ENCODE peak calls at places on chromosomes 6 and 20, in six cellular contexts. I, U, R, D, A and K are unnamed samples.
A peak's percentile ranks its signal among the peaks of the same experiment; 100 is the strongest.

GRCh38 chr6:142822882-142823578 is 121.9 kb downstream of the HIVEP2 start:
- DNase-seq in I (no peak), U (peak; percentile 34), R (no peak), D (peak; percentile 39), A (no peak), K (no peak)

GRCh38 chr20:62409935-62410741 is 3.1 kb upstream of the CABLES2 start:
- DNase-seq in I (no peak), U (peak; percentile 47), R (peak; percentile 77), D (peak; percentile 60), A (no peak), K (no peak)

GRCh38 chr6:43923376-43924221 is 153.6 kb downstream of the VEGFA start:
- DNase-seq in I (no peak), U (no peak), R (no peak), D (no peak), A (no peak), K (no peak)

GRCh38 chr6:45441811-45442453 is 64.2 kb upstream of the SUPT3H start:
- DNase-seq in I (no peak), U (no peak), R (no peak), D (no peak), A (no peak), K (no peak)

GRCh38 chr20:5192570-5193431 is 66.0 kb downstream of the CDS2 start:
- DNase-seq in I (no peak), U (no peak), R (no peak), D (no peak), A (no peak), K (no peak)

GRCh38 chr6:2196079-2196679 is 49.2 kb downstream of the GMDS start:
- DNase-seq in I (no peak), U (no peak), R (no peak), D (peak; percentile 42), A (peak; percentile 16), K (peak; percentile 43)

GRCh38 chr6:85429346-85429745 is 20.5 kb upstream of the NT5E start:
- DNase-seq in I (no peak), U (no peak), R (no peak), D (no peak), A (no peak), K (no peak)

GRCh38 chr6:147160593-147160992 is 43.6 kb upstream of the STXBP5 start:
- DNase-seq in I (no peak), U (no peak), R (no peak), D (no peak), A (no peak), K (no peak)

GRCh38 chr6:16669227-16669626 is 92.0 kb downstream of the ATXN1 start:
- DNase-seq in I (no peak), U (no peak), R (no peak), D (no peak), A (no peak), K (peak; percentile 31)

GRCh38 chr6:166586424-166587156 is at the start of gene RAMACL:
- DNase-seq in I (no peak), U (no peak), R (no peak), D (no peak), A (no peak), K (no peak)

GRCh38 chr20:51417745-51418529 is 124.6 kb downstream of the NFATC2 start:
- DNase-seq in I (no peak), U (no peak), R (no peak), D (no peak), A (no peak), K (no peak)

GRCh38 chr6:132052096-132052495 is 100.9 kb upstream of the CCN2 start:
- DNase-seq in I (no peak), U (no peak), R (no peak), D (no peak), A (no peak), K (no peak)

GRCh38 chr20:48411265-48411664 is 416.5 kb downstream of the PREX1 start:
- DNase-seq in I (no peak), U (no peak), R (no peak), D (no peak), A (no peak), K (no peak)

GRCh38 chr6:103273048-103273447 is 1586.7 kb downstream of the HACE1 start:
- DNase-seq in I (no peak), U (no peak), R (no peak), D (no peak), A (no peak), K (no peak)

GRCh38 chr6:366389-366788 is 25.2 kb upstream of the IRF4 start:
- DNase-seq in I (no peak), U (no peak), R (no peak), D (no peak), A (no peak), K (no peak)

GRCh38 chr6:18206591-18206990 is 51.4 kb downstream of the KDM1B start:
- DNase-seq in I (no peak), U (no peak), R (no peak), D (no peak), A (no peak), K (no peak)

GRCh38 chr6:140554421-140554820 is 1180.0 kb upstream of the CITED2 start:
- DNase-seq in I (no peak), U (no peak), R (no peak), D (no peak), A (no peak), K (no peak)

GRCh38 chr6:46290435-46290834 is 119.7 kb upstream of the ENPP5 start:
- DNase-seq in I (no peak), U (no peak), R (no peak), D (no peak), A (no peak), K (no peak)

DNA sequence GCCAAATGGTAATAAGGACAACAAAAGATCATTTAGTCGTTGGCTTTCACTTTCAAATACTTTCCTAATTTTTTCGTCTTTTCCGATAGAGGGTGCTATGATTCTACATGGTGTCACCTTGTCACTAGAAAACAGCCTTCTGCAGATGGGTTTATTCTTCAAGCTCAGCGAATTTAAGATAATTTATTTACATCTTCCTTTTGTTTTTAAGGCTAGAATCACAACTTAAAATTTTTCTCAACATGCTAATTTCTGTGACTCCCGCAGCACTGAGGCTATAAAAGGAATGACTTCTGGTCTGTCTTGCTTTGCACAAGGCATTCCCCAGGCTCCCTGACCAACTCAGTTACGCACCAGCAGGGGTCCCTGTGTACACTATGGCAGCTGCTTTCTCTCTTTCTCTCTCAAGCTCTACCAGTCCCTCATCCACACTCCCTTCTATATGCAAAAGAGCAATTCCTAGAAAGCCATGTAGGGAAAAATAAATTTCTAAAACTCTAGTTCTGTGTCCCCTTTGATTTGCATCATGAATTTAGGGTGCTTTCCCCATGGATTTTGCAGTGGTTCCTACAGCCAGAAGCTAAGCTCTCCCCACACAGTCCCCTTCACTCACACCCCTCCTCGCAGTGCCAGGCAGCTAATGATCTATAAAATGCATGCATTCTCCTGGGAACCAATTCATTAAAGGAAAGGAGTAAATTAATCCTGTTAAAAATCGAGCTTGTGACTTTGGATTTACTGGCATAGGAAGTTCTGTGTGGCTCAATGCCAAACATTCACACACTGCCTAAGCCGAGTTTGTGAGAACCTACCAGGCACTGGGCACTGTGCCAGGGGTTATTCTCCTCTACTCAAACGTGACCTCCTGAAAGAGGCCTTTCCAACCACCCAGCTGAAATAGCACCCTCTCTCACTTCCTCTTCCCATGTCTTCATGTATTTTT is 74.5 kb downstream of the DCDC2 start:
- DNase-seq in I (peak; percentile 65), U (peak; percentile 46), R (peak; percentile 61), D (peak; percentile 66), A (peak; percentile 38), K (peak; percentile 78)
- TF ChIP-seq CTCF in I (peak; percentile 37), U (peak; percentile 63), R (peak; percentile 51), D (peak; percentile 63), A (peak; percentile 78), K (peak; percentile 83)

GRCh38 chr6:31665501-31666336 is at the start of gene CSNK2B:
- DNase-seq in I (peak; percentile 99), U (peak; percentile 99), R (peak; percentile 93), D (peak; percentile 83), A (peak; percentile 83), K (peak; percentile 91)
- TF ChIP-seq CTCF in I (no peak), U (no peak), R (no peak), D (no peak), A (peak; percentile 4), K (no peak)

DNA sequence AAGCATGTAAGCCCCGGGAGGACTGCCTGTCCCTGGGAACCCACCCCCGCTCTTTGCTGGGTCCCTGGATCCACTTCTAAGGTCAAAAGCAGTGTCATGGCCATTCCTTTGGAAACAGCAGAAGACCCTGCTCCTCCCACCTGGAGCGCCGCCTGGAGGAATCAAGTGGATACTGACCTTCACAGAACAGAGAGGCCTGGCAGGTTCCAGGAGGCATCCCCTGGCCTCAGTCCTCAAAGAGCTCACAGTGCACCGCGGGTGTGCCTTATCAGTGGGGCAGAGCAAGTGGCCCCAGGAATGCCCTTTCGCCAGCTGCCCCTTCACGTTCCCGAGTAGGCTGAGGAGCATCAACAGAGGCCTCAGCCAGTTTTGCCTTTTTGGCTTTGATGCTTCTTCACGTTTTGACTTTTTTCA is 11.1 kb upstream of the SLC4A11 start:
- DNase-seq in I (no peak), U (no peak), R (no peak), D (peak; percentile 66), A (no peak), K (no peak)
- TF ChIP-seq CTCF in I (no peak), U (no peak), R (peak; percentile 41), D (peak; percentile 47), A (peak; percentile 1), K (peak; percentile 42)

DNA sequence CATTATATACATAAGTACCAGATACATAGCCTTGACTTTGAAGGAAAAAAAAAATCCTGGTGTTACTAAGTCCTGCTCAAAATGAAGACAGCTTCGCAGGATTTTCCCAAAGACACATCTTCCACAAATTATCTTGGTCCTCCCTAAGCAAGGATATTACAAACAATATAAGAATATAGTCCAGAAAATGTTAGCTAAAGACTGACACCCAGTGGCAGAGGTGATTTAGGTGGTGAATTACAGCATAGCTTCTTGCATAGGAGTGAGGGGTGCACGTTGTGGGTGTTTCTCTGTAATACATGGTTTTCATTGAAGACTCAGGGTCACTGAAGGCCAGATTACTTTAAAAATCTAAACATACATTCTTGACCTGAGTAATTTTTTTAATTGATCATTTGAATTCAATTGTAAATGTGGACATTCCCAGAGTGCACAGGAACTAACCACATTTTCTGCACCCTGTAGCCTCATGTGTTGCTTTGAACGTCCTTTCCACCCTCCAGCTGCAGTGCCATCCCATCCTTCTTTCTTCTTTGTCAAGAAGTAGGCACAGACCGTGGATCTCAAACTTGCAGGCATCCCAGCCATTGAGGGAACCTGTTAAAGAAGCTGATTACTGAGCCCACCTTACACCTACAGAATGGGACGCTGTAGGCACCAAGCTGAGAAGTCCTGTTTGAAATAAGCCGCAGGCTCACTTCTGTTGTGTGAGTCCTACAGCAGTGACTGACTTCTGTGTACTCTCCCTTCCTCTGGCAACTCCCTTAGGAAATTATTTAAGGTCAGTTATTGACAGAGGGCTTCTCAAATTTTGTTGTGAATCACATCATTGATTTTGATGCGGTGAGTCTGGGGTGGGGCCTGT is 102.6 kb downstream of the PERP start:
- DNase-seq in I (no peak), U (no peak), R (no peak), D (peak; percentile 30), A (peak; percentile 8), K (no peak)
- TF ChIP-seq CTCF in I (peak; percentile 34), U (peak; percentile 19), R (peak; percentile 45), D (peak; percentile 18), A (peak; percentile 51), K (peak; percentile 46)

GRCh38 chr6:108555399-108556052 is 5.2 kb upstream of the FOXO3 start:
- DNase-seq in I (no peak), U (peak; percentile 63), R (no peak), D (no peak), A (no peak), K (no peak)
- TF ChIP-seq CTCF in I (no peak), U (no peak), R (no peak), D (no peak), A (no peak), K (no peak)